ENCODE peak calls at places on chromosomes 6 and 20, in five cellular contexts. One of them, this sample, is unnamed.

GRCh38 chr6:161273752-161274487 is at the start of gene AGPAT4:
- DNase-seq in endodermal cell: peak; percentile 90
- DNase-seq in adrenal gland: peak; percentile 85
- DNase-seq in stomach: peak; percentile 41
- DNase-seq in BE2C: peak; percentile 70
- DNase-seq in this sample: peak; percentile 81

GRCh38 chr6:137677714-137678113 is 183.5 kb upstream of the OLIG3 start:
- DNase-seq in endodermal cell: no peak
- DNase-seq in stomach: no peak
- DNase-seq in adrenal gland: no peak
- DNase-seq in BE2C: no peak
- DNase-seq in this sample: no peak

GRCh38 chr20:23155141-23155590 is 69.0 kb upstream of the CD93 start:
- DNase-seq in stomach: no peak
- DNase-seq in adrenal gland: no peak
- DNase-seq in endodermal cell: peak; percentile 37
- DNase-seq in BE2C: no peak
- DNase-seq in this sample: no peak

GRCh38 chr20:25008388-25009217 is 16.1 kb upstream of the APMAP start:
- DNase-seq in BE2C: no peak
- DNase-seq in endodermal cell: no peak
- DNase-seq in adrenal gland: peak; percentile 38
- DNase-seq in stomach: no peak
- DNase-seq in this sample: no peak

GRCh38 chr20:61317966-61318520 is 66.0 kb downstream of the CDH4 start:
- DNase-seq in adrenal gland: no peak
- DNase-seq in endodermal cell: no peak
- DNase-seq in BE2C: no peak
- DNase-seq in stomach: no peak
- DNase-seq in this sample: no peak

GRCh38 chr6:133730881-133731280 is 158.0 kb upstream of the TCF21 start:
- DNase-seq in stomach: no peak
- DNase-seq in BE2C: no peak
- DNase-seq in endodermal cell: no peak
- DNase-seq in adrenal gland: no peak
- DNase-seq in this sample: no peak

GRCh38 chr20:53216856-53217576 is 244.9 kb downstream of the TSHZ2 start:
- DNase-seq in adrenal gland: peak; percentile 85
- DNase-seq in endodermal cell: peak; percentile 96
- DNase-seq in stomach: peak; percentile 83
- DNase-seq in BE2C: peak; percentile 82
- DNase-seq in this sample: peak; percentile 58

GRCh38 chr6:128863983-128864382 is 19.0 kb upstream of the LAMA2 start:
- DNase-seq in stomach: no peak
- DNase-seq in endodermal cell: no peak
- DNase-seq in adrenal gland: no peak
- DNase-seq in BE2C: no peak
- DNase-seq in this sample: no peak

GRCh38 chr20:57159945-57160610 is 106.4 kb downstream of the BMP7 start:
- DNase-seq in adrenal gland: no peak
- DNase-seq in stomach: no peak
- DNase-seq in BE2C: no peak
- DNase-seq in endodermal cell: no peak
- DNase-seq in this sample: no peak

GRCh38 chr6:141783595-141783994 is 349.1 kb upstream of the GJE1 start:
- DNase-seq in BE2C: no peak
- DNase-seq in endodermal cell: no peak
- DNase-seq in adrenal gland: no peak
- DNase-seq in stomach: no peak
- DNase-seq in this sample: no peak

DNA sequence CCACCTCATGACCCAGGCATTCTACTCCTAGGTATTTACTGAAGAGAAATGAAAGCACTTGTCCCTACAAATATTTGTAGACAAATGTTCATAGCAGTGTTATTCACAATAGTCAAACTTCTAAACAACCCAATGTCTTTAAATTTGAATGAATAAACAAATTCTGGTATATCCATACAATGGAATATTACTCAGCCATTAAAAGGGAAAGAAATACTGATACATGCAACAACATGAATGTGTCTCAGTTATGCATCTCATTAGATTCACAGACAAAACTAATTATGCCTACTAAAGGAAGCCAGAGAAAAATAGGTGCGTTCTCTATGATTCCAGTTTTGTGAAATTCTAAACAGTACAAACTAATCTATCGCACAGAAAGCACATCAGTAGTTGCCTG is 30.7 kb downstream of the MDFI start:
- DNase-seq in BE2C: no peak
- DNase-seq in stomach: no peak
- DNase-seq in adrenal gland: no peak
- DNase-seq in endodermal cell: no peak
- DNase-seq in this sample: no peak
- H3K4me3 ChIP-seq in BE2C: no peak overlapping the region
- H3K4me3 ChIP-seq in stomach: no peak overlapping the region
- H3K4me3 ChIP-seq in adrenal gland: no peak overlapping the region
- H3K4me3 ChIP-seq in endodermal cell: no peak overlapping the region
- H3K4me3 ChIP-seq in this sample: no peak overlapping the region

DNA sequence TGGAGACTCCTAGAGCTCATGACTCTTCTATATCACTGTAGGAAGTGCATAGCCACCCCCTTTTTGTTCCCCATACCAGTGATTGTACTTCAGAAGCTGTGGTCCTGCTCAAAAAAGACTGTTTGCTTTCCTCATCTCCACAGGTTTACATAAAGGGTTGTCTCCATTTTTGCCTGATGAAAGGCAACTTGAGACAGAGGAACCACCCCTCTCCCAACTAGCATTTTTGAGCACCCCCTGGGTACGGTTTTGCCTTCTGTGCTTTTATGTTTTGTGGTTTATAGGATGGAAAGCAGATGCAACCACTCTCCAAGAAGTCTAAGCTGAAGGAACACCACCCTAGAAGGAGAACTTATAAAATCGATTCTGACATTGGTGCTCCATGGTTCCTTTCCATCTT is 127.7 kb upstream of the SUPT3H start:
- DNase-seq in endodermal cell: no peak
- DNase-seq in adrenal gland: no peak
- DNase-seq in BE2C: no peak
- DNase-seq in stomach: no peak
- DNase-seq in this sample: no peak
- H3K36me3 ChIP-seq in endodermal cell: no peaks in the 10 kb centered on the region
- H3K36me3 ChIP-seq in adrenal gland: no peaks in the 10 kb centered on the region
- H3K36me3 ChIP-seq in BE2C: no peaks in the 10 kb centered on the region
- H3K36me3 ChIP-seq in stomach: no peaks in the 10 kb centered on the region
- H3K36me3 ChIP-seq in this sample: no peaks in the 10 kb centered on the region

GRCh38 chr6:37919417-37920157 is 100.1 kb downstream of the ZFAND3 start:
- DNase-seq in stomach: no peak
- DNase-seq in BE2C: no peak
- DNase-seq in adrenal gland: no peak
- DNase-seq in endodermal cell: no peak
- DNase-seq in this sample: no peak

GRCh38 chr6:37917568-37917967 is 98.0 kb downstream of the ZFAND3 start:
- DNase-seq in adrenal gland: no peak
- DNase-seq in endodermal cell: no peak
- DNase-seq in BE2C: no peak
- DNase-seq in stomach: no peak
- DNase-seq in this sample: peak; percentile 78

GRCh38 chr6:37916149-37916548 is 96.6 kb downstream of the ZFAND3 start:
- DNase-seq in BE2C: no peak
- DNase-seq in adrenal gland: no peak
- DNase-seq in endodermal cell: no peak
- DNase-seq in stomach: no peak
- DNase-seq in this sample: no peak

GRCh38 chr6:37915463-37915862 is 95.9 kb downstream of the ZFAND3 start:
- DNase-seq in stomach: no peak
- DNase-seq in adrenal gland: no peak
- DNase-seq in endodermal cell: no peak
- DNase-seq in BE2C: no peak
- DNase-seq in this sample: no peak

DNA sequence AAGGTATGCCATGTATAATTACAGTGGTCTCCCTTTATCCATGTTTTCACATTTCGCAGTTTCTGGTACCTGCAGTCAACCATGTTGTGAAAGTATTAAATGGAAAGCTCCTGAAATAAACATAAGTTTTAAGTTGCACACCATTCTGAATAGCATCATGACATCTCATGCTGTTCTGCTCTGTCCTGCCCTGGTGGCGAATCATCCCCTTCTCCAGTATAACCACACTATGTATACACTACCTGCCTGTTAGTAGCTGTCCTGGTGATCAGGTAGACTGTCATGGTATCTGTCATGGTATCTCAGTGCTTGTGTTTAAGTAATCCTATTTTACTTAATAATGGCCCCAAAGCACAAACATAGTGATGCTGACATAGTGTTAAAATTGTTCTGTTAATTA is 97.1 kb downstream of the ZFAND3 start:
- DNase-seq in adrenal gland: no peak
- DNase-seq in stomach: no peak
- DNase-seq in BE2C: no peak
- DNase-seq in endodermal cell: no peak
- DNase-seq in this sample: no peak
- H3K4me1 ChIP-seq in adrenal gland: no peaks in the 10 kb centered on the region
- H3K4me1 ChIP-seq in stomach: peaks cover 69% of the 10 kb centered on the region
- H3K4me1 ChIP-seq in BE2C: no peaks in the 10 kb centered on the region
- H3K4me1 ChIP-seq in endodermal cell: no peaks in the 10 kb centered on the region
- H3K4me1 ChIP-seq in this sample: peaks cover 2% of the 10 kb centered on the region

DNA sequence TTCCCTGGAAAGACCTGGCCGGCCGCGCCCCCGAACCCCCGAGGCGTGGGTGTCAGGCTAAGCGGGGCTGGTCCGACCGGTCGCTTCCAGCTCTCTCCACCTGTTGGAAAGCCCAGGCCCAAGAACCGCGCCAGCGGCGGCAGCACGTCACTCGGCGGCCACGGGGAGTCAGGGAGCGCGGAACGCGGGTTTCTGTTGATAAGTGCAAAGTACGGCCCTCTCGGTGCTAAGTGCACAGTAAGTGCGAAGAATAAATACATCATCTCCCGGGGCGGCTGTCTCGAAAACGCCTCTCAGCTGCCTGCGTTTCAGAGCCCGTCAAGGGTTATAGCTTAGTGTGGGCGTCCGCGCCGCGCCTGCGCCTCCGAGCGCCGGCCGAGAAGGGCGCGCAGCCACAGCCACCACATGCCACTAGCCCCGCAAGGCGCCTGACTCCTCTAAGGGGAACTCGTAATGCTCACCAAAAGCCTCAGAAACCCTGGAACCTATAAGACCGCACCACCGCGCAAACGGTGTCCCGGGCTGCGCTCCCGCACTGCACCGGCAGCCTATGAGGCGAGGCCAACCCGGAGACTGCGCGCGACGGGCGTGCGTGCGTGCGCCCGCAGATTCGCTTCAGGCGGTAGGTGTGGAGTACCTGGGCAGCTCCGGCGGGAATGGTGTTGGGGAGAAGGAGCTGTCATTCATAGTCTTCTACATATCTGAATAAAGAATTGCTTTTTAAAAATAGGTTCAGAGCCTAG is 9.2 kb upstream of the TBX18 start:
- DNase-seq in stomach: no peak
- DNase-seq in BE2C: peak; percentile 34
- DNase-seq in endodermal cell: peak; percentile 83
- DNase-seq in adrenal gland: no peak
- DNase-seq in this sample: no peak
- H3K4me3 ChIP-seq in stomach: peak overlapping the region; percentile 2
- H3K4me3 ChIP-seq in BE2C: peak overlapping the region; percentile 58
- H3K4me3 ChIP-seq in endodermal cell: peak overlapping the region; percentile 80
- H3K4me3 ChIP-seq in adrenal gland: peak overlapping the region; percentile 22
- H3K4me3 ChIP-seq in this sample: peak overlapping the region; percentile 14

GRCh38 chr20:497979-498378 is 35.6 kb upstream of the TBC1D20 start:
- DNase-seq in stomach: no peak
- DNase-seq in endodermal cell: no peak
- DNase-seq in BE2C: no peak
- DNase-seq in adrenal gland: no peak
- DNase-seq in this sample: no peak

GRCh38 chr20:496126-496696 is 33.9 kb upstream of the TBC1D20 start:
- DNase-seq in adrenal gland: no peak
- DNase-seq in BE2C: no peak
- DNase-seq in stomach: peak; percentile 51
- DNase-seq in endodermal cell: no peak
- DNase-seq in this sample: no peak
- H3K36me3 ChIP-seq in adrenal gland: no peaks in the 10 kb centered on the region
- H3K36me3 ChIP-seq in BE2C: peaks cover 21% of the 10 kb centered on the region
- H3K36me3 ChIP-seq in stomach: peaks cover 52% of the 10 kb centered on the region
- H3K36me3 ChIP-seq in endodermal cell: peaks cover 91% of the 10 kb centered on the region
- H3K36me3 ChIP-seq in this sample: peaks cover 10% of the 10 kb centered on the region

GRCh38 chr6:117489003-117489402 is 6.5 kb downstream of the DCBLD1 start:
- DNase-seq in BE2C: no peak
- DNase-seq in adrenal gland: no peak
- DNase-seq in stomach: no peak
- DNase-seq in endodermal cell: no peak
- DNase-seq in this sample: no peak
- H3K4me1 ChIP-seq in BE2C: no peaks in the 10 kb centered on the region
- H3K4me1 ChIP-seq in adrenal gland: no peaks in the 10 kb centered on the region
- H3K4me1 ChIP-seq in stomach: peaks cover 25% of the 10 kb centered on the region
- H3K4me1 ChIP-seq in endodermal cell: no peaks in the 10 kb centered on the region
- H3K4me1 ChIP-seq in this sample: no peaks in the 10 kb centered on the region

DNA sequence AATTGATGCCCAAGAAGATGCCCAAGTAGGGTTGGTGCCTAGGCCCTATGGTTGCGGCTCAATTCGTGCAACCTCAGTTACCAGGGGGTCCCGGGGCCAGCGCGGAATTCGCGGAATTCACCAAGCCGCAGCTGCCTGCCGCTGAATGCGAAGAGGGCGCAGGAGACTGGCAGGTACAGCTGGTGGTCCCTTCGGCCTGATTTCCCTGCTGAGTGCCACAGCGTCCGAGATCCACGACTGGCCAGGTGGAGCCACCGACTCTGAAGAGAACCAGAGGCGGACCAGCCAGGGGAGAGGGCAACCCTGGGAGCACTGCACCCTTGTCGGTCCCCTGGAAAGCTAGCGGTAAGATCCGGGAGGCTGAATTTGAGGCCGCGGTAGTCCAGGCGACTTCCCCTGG is 6.8 kb upstream of the TFAP2D start:
- DNase-seq in stomach: no peak
- DNase-seq in BE2C: no peak
- DNase-seq in adrenal gland: no peak
- DNase-seq in endodermal cell: peak; percentile 88
- DNase-seq in this sample: no peak
- H3K4me3 ChIP-seq in stomach: no peak overlapping the region
- H3K4me3 ChIP-seq in BE2C: no peak overlapping the region
- H3K4me3 ChIP-seq in adrenal gland: no peak overlapping the region
- H3K4me3 ChIP-seq in endodermal cell: no peak overlapping the region
- H3K4me3 ChIP-seq in this sample: no peak overlapping the region

DNA sequence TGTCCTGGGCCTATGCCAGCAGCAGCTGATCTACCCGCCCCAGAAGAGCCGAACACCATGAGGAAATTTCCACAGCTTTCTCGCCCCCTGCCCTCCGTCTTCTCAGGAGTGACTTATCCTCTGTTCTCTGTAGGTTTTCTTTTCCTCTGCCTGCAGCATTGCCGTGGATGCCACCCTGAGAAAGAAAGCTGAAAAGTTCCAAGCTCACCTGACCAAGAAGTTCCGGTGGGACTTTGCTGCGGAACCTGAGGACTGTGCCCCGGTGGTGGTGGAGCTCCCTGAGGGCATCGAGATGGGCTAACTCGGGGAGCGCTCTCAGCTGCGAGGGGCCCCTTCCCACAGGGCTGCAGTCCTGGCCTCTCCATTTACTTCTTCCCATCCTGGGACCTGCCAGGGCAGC is 19.2 kb downstream of the AAR2 start:
- DNase-seq in adrenal gland: no peak
- DNase-seq in endodermal cell: no peak
- DNase-seq in stomach: no peak
- DNase-seq in BE2C: no peak
- DNase-seq in this sample: no peak
- H3K36me3 ChIP-seq in adrenal gland: no peaks in the 10 kb centered on the region
- H3K36me3 ChIP-seq in endodermal cell: peaks cover 39% of the 10 kb centered on the region
- H3K36me3 ChIP-seq in stomach: peaks cover 24% of the 10 kb centered on the region
- H3K36me3 ChIP-seq in BE2C: peaks cover 45% of the 10 kb centered on the region
- H3K36me3 ChIP-seq in this sample: peaks cover 14% of the 10 kb centered on the region

GRCh38 chr20:41168281-41169183 is 31.2 kb downstream of the PLCG1 start:
- DNase-seq in adrenal gland: no peak
- DNase-seq in stomach: no peak
- DNase-seq in BE2C: peak; percentile 6
- DNase-seq in endodermal cell: no peak
- DNase-seq in this sample: no peak
- H3K4me1 ChIP-seq in adrenal gland: peaks cover 6% of the 10 kb centered on the region
- H3K4me1 ChIP-seq in stomach: peaks cover 17% of the 10 kb centered on the region
- H3K4me1 ChIP-seq in BE2C: no peaks in the 10 kb centered on the region
- H3K4me1 ChIP-seq in endodermal cell: peaks cover under 1% of the 10 kb centered on the region
- H3K4me1 ChIP-seq in this sample: no peaks in the 10 kb centered on the region